ENCODE peak calls at places on chromosomes 1 and 21, in six cellular contexts. N is AG08396; A is lung; V is stimulated activated CD8-positive, alpha-beta memory T cell treated with anti-CD3 and anti-CD28 coated beads, Interleukin-4, amount 100 ng/mL, for 24 hours; E is NCI-H1694 treated with DMSO at 0.1 percent for 48 hours; D is activated CD8-positive, alpha-beta T cell treated with anti-CD3 and anti-CD28 coated beads for 36 hours. L is an unnamed sample.

GRCh38 chr1:236354330-236355147 is 39.5 kb upstream of the EDARADD start:
- DNase-seq in E (no peak), A (no peak), V (no peak), N (no peak), D (no peak), L (no peak)

GRCh38 chr21:43331962-43332458 is 94.9 kb downstream of the SIK1 start:
- DNase-seq in A (no peak), V (no peak), E (no peak), N (peak; percentile 93), D (no peak), L (no peak)

GRCh38 chr1:45545019-45545493 is 5.6 kb upstream of the AKR1A1 start:
- DNase-seq in N (no peak), D (peak; percentile 40), A (no peak), E (no peak), V (no peak), L (no peak)

GRCh38 chr1:55378582-55378981 is 163.4 kb upstream of the USP24 start:
- DNase-seq in V (no peak), D (peak; percentile 57), A (peak; percentile 43), E (no peak), N (peak; percentile 59), L (no peak)

GRCh38 chr1:198809247-198809646 is 170.4 kb downstream of the PTPRC start:
- DNase-seq in A (no peak), N (peak; percentile 12), V (no peak), E (no peak), D (no peak), L (no peak)

GRCh38 chr1:27526569-27527222 is 36.7 kb upstream of the WASF2 start:
- DNase-seq in D (peak; percentile 78), A (no peak), N (no peak), E (no peak), V (no peak), L (no peak)

GRCh38 chr21:17660862-17661261 is 48.2 kb upstream of the BTG3 start:
- DNase-seq in D (no peak), E (no peak), N (no peak), A (no peak), V (no peak), L (no peak)

GRCh38 chr1:224454337-224455055 is 19.9 kb upstream of the WDR26 start:
- DNase-seq in V (no peak), A (peak; percentile 41), D (no peak), N (no peak), E (no peak), L (no peak)

GRCh38 chr21:36551326-36551725 is 71.4 kb upstream of the CLDN14 start:
- DNase-seq in E (no peak), V (no peak), A (no peak), N (no peak), D (no peak), L (no peak)

GRCh38 chr1:214402583-214403216 is 121.7 kb downstream of the SMYD2 start:
- DNase-seq in A (no peak), E (no peak), D (no peak), N (no peak), V (no peak), L (no peak)

GRCh38 chr1:61636814-61637213 is 88.1 kb downstream of the TM2D1 start:
- DNase-seq in E (no peak), V (no peak), N (no peak), D (no peak), A (no peak), L (no peak)

GRCh38 chr1:64043976-64044375 is 159.4 kb upstream of the UBE2U start:
- DNase-seq in D (no peak), A (no peak), N (peak; percentile 43), E (no peak), V (no peak), L (no peak)

GRCh38 chr1:236963920-236964319 is 40.3 kb downstream of the MT1HL1 start:
- DNase-seq in N (no peak), D (no peak), V (no peak), E (no peak), A (no peak), L (no peak)

GRCh38 chr1:66729130-66729922 is 22.9 kb upstream of the DYNLT5 start:
- DNase-seq in E (peak; percentile 56), D (peak; percentile 39), N (no peak), V (no peak), A (no peak), L (no peak)

GRCh38 chr1:184890539-184890973 is 83.8 kb downstream of the NIBAN1 start:
- DNase-seq in E (peak; percentile 47), A (no peak), N (no peak), V (no peak), D (peak; percentile 67), L (no peak)